ENCODE peak calls at places on chromosomes 3 and 15, in ten cellular contexts. J, D, Y, K, N, I, H, L, U and Q are unnamed samples.
A peak's percentile ranks its signal among the peaks of the same experiment; 100 is the strongest.

GRCh38 chr3:141625506-141625905 is 112.6 kb upstream of the RNF7 start:
- DNase-seq in J (no peak), D (no peak), Y (peak; percentile 33), K (no peak), N (no peak), I (no peak), H (no peak), L (no peak), U (peak; percentile 60), Q (no peak)

GRCh38 chr3:174125267-174125844 is 727.8 kb downstream of the NLGN1 start:
- DNase-seq in J (no peak), D (peak; percentile 43), Y (peak; percentile 61), K (no peak), N (no peak), I (no peak), H (no peak), L (no peak), U (no peak), Q (peak; percentile 32)

GRCh38 chr3:169659096-169659521 is 4.4 kb downstream of the MECOM start:
- DNase-seq in J (no peak), D (no peak), Y (no peak), K (peak; percentile 73), N (no peak), I (no peak), H (peak; percentile 41), L (no peak), U (no peak), Q (no peak)

GRCh38 chr3:78969483-78969882 is 798.3 kb downstream of the ROBO1 start:
- DNase-seq in J (no peak), D (peak; percentile 58), Y (peak; percentile 69), K (no peak), N (no peak), I (no peak), H (peak; percentile 47), L (no peak), U (no peak), Q (no peak)

GRCh38 chr3:141998674-141999290 is 122.3 kb downstream of the ATP1B3 start:
- DNase-seq in J (no peak), D (no peak), Y (peak; percentile 30), K (no peak), N (peak; percentile 7), I (no peak), H (no peak), L (no peak), U (no peak), Q (no peak)

GRCh38 chr3:185052631-185053030 is 100.2 kb downstream of the C3orf70 start:
- DNase-seq in J (no peak), D (no peak), Y (no peak), K (no peak), N (no peak), I (no peak), H (no peak), L (no peak), U (no peak), Q (no peak)

GRCh38 chr15:69810441-69811071 is 287.2 kb downstream of the TLE3 start:
- DNase-seq in J (no peak), D (no peak), Y (no peak), K (no peak), N (no peak), I (no peak), H (peak; percentile 60), L (no peak), U (no peak), Q (no peak)

GRCh38 chr3:14922863-14923262 is 24.5 kb upstream of the NR2C2 start:
- DNase-seq in J (no peak), D (no peak), Y (no peak), K (no peak), N (no peak), I (no peak), H (no peak), L (no peak), U (no peak), Q (no peak)

GRCh38 chr3:64890466-64890865 is 202.7 kb upstream of the ADAMTS9 start:
- DNase-seq in J (no peak), D (no peak), Y (no peak), K (no peak), N (no peak), I (no peak), H (no peak), L (no peak), U (no peak), Q (no peak)

GRCh38 chr3:171653701-171654100 is 156.6 kb downstream of the PLD1 start:
- DNase-seq in J (no peak), D (no peak), Y (no peak), K (no peak), N (no peak), I (no peak), H (no peak), L (no peak), U (no peak), Q (no peak)

GRCh38 chr3:171649282-171649681 is 161.0 kb downstream of the PLD1 start:
- DNase-seq in J (no peak), D (no peak), Y (peak; percentile 9), K (no peak), N (no peak), I (no peak), H (no peak), L (no peak), U (no peak), Q (no peak)

GRCh38 chr3:171648079-171648478 is 162.2 kb downstream of the PLD1 start:
- DNase-seq in J (no peak), D (no peak), Y (no peak), K (no peak), N (no peak), I (no peak), H (no peak), L (no peak), U (no peak), Q (no peak)

GRCh38 chr3:171652932-171653331 is 157.4 kb downstream of the PLD1 start:
- DNase-seq in J (no peak), D (no peak), Y (no peak), K (no peak), N (no peak), I (no peak), H (no peak), L (no peak), U (no peak), Q (no peak)

DNA sequence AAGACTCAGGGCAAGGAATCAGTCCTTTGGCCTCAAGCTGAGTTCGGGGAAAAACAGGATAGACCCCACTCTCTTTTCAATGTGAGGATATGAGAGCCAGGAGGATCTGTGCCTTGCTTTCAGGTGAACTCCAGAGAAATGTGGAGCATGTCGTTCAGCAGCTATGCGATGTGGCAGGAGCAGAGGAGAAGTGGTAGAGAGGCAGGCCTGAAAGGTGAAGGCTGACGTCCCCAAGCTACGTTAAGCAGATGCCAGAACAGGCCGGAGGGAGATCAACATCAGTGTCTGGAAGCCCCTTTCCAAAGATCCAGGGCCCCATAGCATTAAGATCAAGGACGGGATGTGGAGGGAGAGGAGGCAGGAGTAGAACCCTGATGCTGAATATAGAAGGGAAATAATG is 160.1 kb downstream of the PLD1 start:
- DNase-seq in J (no peak), D (no peak), Y (no peak), K (no peak), N (no peak), I (no peak), H (no peak), L (no peak), U (no peak), Q (no peak)
- H3K4me3 ChIP-seq in J (no peak overlapping the region), D (no peak overlapping the region), Y (no peak overlapping the region), K (no peak overlapping the region), N (no peak overlapping the region), I (no peak overlapping the region), H (no peak overlapping the region), L (no peak overlapping the region), U (no peak overlapping the region), Q (no peak overlapping the region)

GRCh38 chr15:45644437-45644836 is 9.6 kb downstream of the SQOR start:
- DNase-seq in J (no peak), D (no peak), Y (no peak), K (no peak), N (no peak), I (no peak), H (no peak), L (no peak), U (no peak), Q (no peak)

GRCh38 chr15:45642203-45642932 is 7.5 kb downstream of the SQOR start:
- DNase-seq in J (no peak), D (peak; percentile 85), Y (peak; percentile 93), K (no peak), N (no peak), I (no peak), H (peak; percentile 40), L (no peak), U (no peak), Q (no peak)

GRCh38 chr15:45638641-45639040 is 3.8 kb downstream of the SQOR start:
- DNase-seq in J (no peak), D (no peak), Y (no peak), K (no peak), N (no peak), I (no peak), H (no peak), L (no peak), U (no peak), Q (no peak)

GRCh38 chr15:45640610-45641009 is 5.8 kb downstream of the SQOR start:
- DNase-seq in J (no peak), D (peak; percentile 92), Y (peak; percentile 92), K (no peak), N (peak; percentile 44), I (no peak), H (no peak), L (no peak), U (no peak), Q (no peak)

GRCh38 chr15:45641374-45641778 is 6.5 kb downstream of the SQOR start:
- DNase-seq in J (peak; percentile 64), D (peak; percentile 80), Y (peak; percentile 98), K (no peak), N (peak; percentile 81), I (no peak), H (no peak), L (no peak), U (no peak), Q (peak; percentile 71)
- TF ChIP-seq CTCF in J (no peak), D (peak; percentile 14), Y (peak; percentile 33), K (no peak), N (no peak), I (no peak), H (no peak), L (no peak), U (no peak), Q (no peak)

GRCh38 chr15:85582076-85582718 is 201.8 kb downstream of the AKAP13 start:
- DNase-seq in J (no peak), D (no peak), Y (peak; percentile 61), K (no peak), N (no peak), I (peak; percentile 55), H (no peak), L (no peak), U (no peak), Q (no peak)
- H3K4me3 ChIP-seq in J (peak overlapping the region; percentile 30), D (no peak overlapping the region), Y (no peak overlapping the region), K (peak overlapping the region; percentile 43), N (peak overlapping the region; percentile 48), I (peak overlapping the region; percentile 42), H (peak overlapping the region; percentile 66), L (peak overlapping the region; percentile 68), U (peak overlapping the region; percentile 30), Q (no peak overlapping the region)

DNA sequence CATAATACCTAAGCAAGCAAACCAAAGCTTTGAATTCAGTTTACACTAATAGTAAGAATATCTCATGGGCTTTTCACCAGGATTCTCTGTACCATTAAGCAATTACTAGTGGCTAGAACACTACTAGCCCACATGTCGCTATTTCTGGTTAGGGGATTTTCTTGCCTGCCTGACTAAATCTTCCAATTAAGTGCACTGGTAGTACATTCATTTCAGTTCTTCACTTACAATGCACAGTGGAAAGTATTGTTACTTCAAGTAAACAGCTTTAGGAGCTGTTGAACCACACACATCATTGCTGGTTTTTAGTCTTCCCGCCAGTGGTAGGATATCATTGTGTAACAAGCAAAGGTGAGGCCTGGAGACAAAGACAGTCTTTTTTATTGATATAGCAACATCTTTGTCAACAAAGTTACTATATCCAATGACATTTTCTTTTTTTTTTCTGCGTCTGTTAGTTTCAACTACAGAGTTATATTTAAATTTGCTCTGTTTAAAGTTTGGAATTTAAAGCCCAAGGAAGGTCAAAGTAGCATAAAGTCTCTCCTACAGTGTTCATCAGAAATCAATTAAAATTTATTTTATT is 826.8 kb upstream of the NR2F2 start:
- DNase-seq in J (no peak), D (no peak), Y (no peak), K (no peak), N (no peak), I (peak; percentile 38), H (no peak), L (no peak), U (no peak), Q (no peak)
- TF ChIP-seq CTCF in J (no peak), D (no peak), Y (no peak), K (no peak), N (no peak), I (no peak), H (no peak), L (no peak), U (no peak), Q (no peak)